ENCODE peak calls at places on chromosomes 16 and 17, in four cellular contexts. P is esophagus squamous epithelium; A is naive thymus-derived CD4-positive, alpha-beta T cell; N is NCI-H774. M is an unnamed sample.

GRCh38 chr17:292016-292415 is 60.6 kb downstream of the RPH3AL start:
- DNase-seq in A (no peak), N (no peak), P (no peak), M (no peak)

GRCh38 chr17:41528959-41529353 is 848 bp upstream of the KRT19 start:
- DNase-seq in P (no peak), A (no peak), N (peak), M (peak)

GRCh38 chr16:56424404-56424765 is 960 bp downstream of the AMFR start:
- DNase-seq in A (no peak), P (no peak), N (no peak), M (no peak)

GRCh38 chr17:58587713-58588117 is 73.3 kb upstream of the MTMR4 start:
- DNase-seq in A (peak), P (no peak), N (peak), M (peak)

GRCh38 chr16:1923299-1924034 is 5.3 kb upstream of the HS3ST6 start:
- DNase-seq in N (no peak), A (no peak), P (no peak), M (peak)

GRCh38 chr17:71802663-71803062 is 318.2 kb upstream of the SOX9 start:
- DNase-seq in P (no peak), A (no peak), N (no peak), M (no peak)

GRCh38 chr17:31386542-31387075 is 4.9 kb upstream of the RAB11FIP4 start:
- DNase-seq in A (no peak), N (no peak), P (no peak), M (no peak)

GRCh38 chr17:59277031-59277430 is 54.4 kb upstream of the YPEL2 start:
- DNase-seq in N (no peak), P (no peak), A (no peak), M (no peak)

GRCh38 chr16:64172652-64173051 is 949.2 kb downstream of the CDH11 start:
- DNase-seq in A (no peak), N (no peak), P (no peak), M (no peak)

GRCh38 chr16:73170587-73170986 is 122.7 kb upstream of the ZFHX3 start:
- DNase-seq in N (peak), A (no peak), P (no peak), M (no peak)

GRCh38 chr17:48514483-48514876 is 16.3 kb downstream of the HOXB1 start:
- DNase-seq in N (no peak), P (no peak), A (no peak), M (no peak)

GRCh38 chr16:87945351-87946042 is 5.7 kb upstream of the BANP start:
- DNase-seq in N (peak), A (no peak), P (no peak), M (peak)

M was measured in neural progenitor cell.